ENCODE peak calls at places on chromosomes 4 and X, in four cellular contexts. F is kidney tubule cell, I is kidney, M is brain microvascular endothelial cell. U is an unnamed sample.

GRCh38 chrX:123884809-123885408 is 25.1 kb downstream of the XIAP start:
- DNase-seq in F (peak), I (no peak), M (peak), U (no peak)

GRCh38 chr4:141388483-141388882 is 167.8 kb downstream of the ZNF330 start:
- DNase-seq in F (peak), I (no peak), M (peak), U (no peak)

GRCh38 chrX:9312922-9313867 is 151.7 kb upstream of the TBL1X start:
- DNase-seq in F (peak), I (no peak), M (no peak), U (no peak)

GRCh38 chr4:64144994-64145393 is 264.3 kb downstream of the TECRL start:
- DNase-seq in F (no peak), I (no peak), M (no peak), U (no peak)

GRCh38 chr4:28709821-28710330 is 1849.2 kb downstream of the STIM2 start:
- DNase-seq in F (no peak), I (no peak), M (peak), U (no peak)

GRCh38 chrX:67614414-67614813 is 70.6 kb downstream of the AR start:
- DNase-seq in F (peak), I (no peak), M (peak), U (no peak)

GRCh38 chrX:34764842-34765241 is 107.8 kb upstream of the TMEM47 start:
- DNase-seq in F (no peak), I (no peak), M (no peak), U (no peak)

GRCh38 chr4:1851160-1851559 is 4.8 kb downstream of the LETM1 start:
- DNase-seq in F (no peak), I (no peak), M (no peak), U (no peak)

GRCh38 chr4:105461221-105462041 is 12.4 kb downstream of the PPA2 start:
- DNase-seq in F (no peak), I (no peak), M (no peak), U (no peak)

GRCh38 chrX:9542765-9543119 is 77.9 kb downstream of the TBL1X start:
- DNase-seq in F (no peak), I (no peak), M (no peak), U (no peak)

GRCh38 chr4:125116431-125116830 is 198.3 kb upstream of the FAT4 start:
- DNase-seq in F (no peak), I (no peak), M (no peak), U (no peak)

U was measured in activated gamma-delta T cell.